ENCODE peak calls at places on chromosomes 1 and 21, in four cellular contexts. M, L, S and Q are unnamed samples.

GRCh38 chr1:107879338-107879737 is 85.6 kb downstream of the VAV3 start:
- DNase-seq in S (no peak), L (no peak), M (no peak), Q (no peak)

GRCh38 chr1:66728021-66728420 is 24.2 kb upstream of the DYNLT5 start:
- DNase-seq in L (no peak), M (no peak), S (no peak), Q (no peak)

GRCh38 chr1:95308276-95308675 is 74.3 kb downstream of the RWDD3 start:
- DNase-seq in S (no peak), L (no peak), M (no peak), Q (no peak)

GRCh38 chr1:85359874-85360708 is 83.7 kb upstream of the BCL10 start:
- DNase-seq in L (no peak), M (no peak), S (no peak), Q (no peak)

GRCh38 chr1:53137729-53138128 is 4.7 kb downstream of the SLC1A7 start:
- DNase-seq in M (no peak), S (no peak), L (no peak), Q (no peak)

GRCh38 chr1:106700151-106700550 is 356.3 kb upstream of the PRMT6 start:
- DNase-seq in L (no peak), S (no peak), M (no peak), Q (no peak)

GRCh38 chr21:14119038-14119437 is 91.7 kb downstream of the LIPI start:
- DNase-seq in L (no peak), S (no peak), M (no peak), Q (no peak)

GRCh38 chr1:9844746-9845145 is 21.0 kb upstream of the CLSTN1 start:
- DNase-seq in L (no peak), M (no peak), S (no peak), Q (no peak)

GRCh38 chr1:85576256-85576641 is 4.3 kb upstream of the CCN1 start:
- DNase-seq in L (no peak), S (peak; percentile 48), M (no peak), Q (no peak)

GRCh38 chr1:47031059-47031458 is 7.6 kb downstream of the CYP4X1 start:
- DNase-seq in M (no peak), L (no peak), S (no peak), Q (no peak)

GRCh38 chr1:33898933-33899332 is 35.1 kb downstream of the HMGB4 start:
- DNase-seq in M (no peak), L (no peak), S (no peak), Q (no peak)

GRCh38 chr1:234608026-234608719 is 1.8 kb downstream of the IRF2BP2 start:
- DNase-seq in L (peak; percentile 38), S (no peak), M (peak; percentile 76), Q (peak; percentile 86)

GRCh38 chr1:229550812-229551567 is 7.5 kb downstream of the ABCB10 start:
- DNase-seq in L (no peak), S (no peak), M (no peak), Q (no peak)

GRCh38 chr1:203996126-203996525 is 76.8 kb upstream of the SOX13 start:
- DNase-seq in M (no peak), S (no peak), L (no peak), Q (no peak)

GRCh38 chr21:26153758-26154157 is 16.8 kb downstream of the APP start:
- DNase-seq in S (no peak), M (no peak), L (no peak), Q (no peak)

GRCh38 chr1:10900691-10901090 is 104.2 kb upstream of the CASZ1 start:
- DNase-seq in L (no peak), M (no peak), S (no peak), Q (no peak)

GRCh38 chr1:235054961-235055360 is 73.7 kb downstream of the TOMM20 start:
- DNase-seq in L (no peak), M (no peak), S (no peak), Q (peak; percentile 3)